ENCODE peak calls at places on chromosomes 6 and 20, in four cellular contexts. N is HepG2, Y is K562, J is GM12878. A is an unnamed sample.

GRCh38 chr6:113767985-113768384 is 89.2 kb upstream of the MARCKS start:
- DNase-seq in Y (no peak), N (no peak), J (no peak), A (no peak)

GRCh38 chr6:75526502-75527127 is 33.0 kb upstream of the FILIP1 start:
- DNase-seq in Y (peak; percentile 71), N (peak; percentile 56), J (peak; percentile 40), A (peak; percentile 47)

GRCh38 chr6:35024601-35025054 is 116.5 kb downstream of the TCP11 start:
- DNase-seq in J (no peak), N (peak; percentile 28), Y (peak; percentile 65), A (peak; percentile 66)

GRCh38 chr20:58021481-58021880 is 207.0 kb downstream of the ANKRD60 start:
- DNase-seq in N (no peak), Y (peak; percentile 68), J (no peak), A (peak; percentile 17)

GRCh38 chr6:140602431-140602836 is 1228.0 kb upstream of the CITED2 start:
- DNase-seq in Y (no peak), N (no peak), J (no peak), A (no peak)

GRCh38 chr6:133817460-133818047 is 71.4 kb upstream of the TCF21 start:
- DNase-seq in J (no peak), Y (peak; percentile 61), N (peak; percentile 34), A (peak; percentile 67)

GRCh38 chr6:168116975-168117899 is 38.2 kb upstream of the FRMD1 start:
- DNase-seq in J (no peak), Y (peak; percentile 42), N (peak; percentile 58), A (no peak)

GRCh38 chr20:13029687-13030510 is 21.1 kb downstream of the SPTLC3 start:
- DNase-seq in J (no peak), Y (no peak), N (peak; percentile 80), A (no peak)

GRCh38 chr6:50362706-50363105 is 313.0 kb upstream of the DEFB112 start:
- DNase-seq in Y (no peak), N (peak; percentile 12), J (no peak), A (no peak)

GRCh38 chr6:89818977-89819335 is 638 bp downstream of the MDN1 start:
- DNase-seq in Y (peak; percentile 57), J (no peak), N (peak; percentile 43), A (peak; percentile 12)

GRCh38 chr6:47308674-47309325 is 905 bp downstream of the TNFRSF21 start:
- DNase-seq in J (no peak), N (no peak), Y (peak; percentile 42), A (peak; percentile 43)

GRCh38 chr6:9745476-9745875 is 669.4 kb downstream of the TFAP2A start:
- DNase-seq in N (no peak), J (no peak), Y (no peak), A (no peak)

GRCh38 chr6:158625881-158626305 is 18.6 kb downstream of the DYNLT1 start:
- DNase-seq in N (no peak), Y (no peak), J (no peak), A (no peak)

GRCh38 chr6:168962886-168963285 is 290.8 kb downstream of the THBS2 start:
- DNase-seq in Y (peak; percentile 17), J (no peak), N (no peak), A (no peak)

GRCh38 chr6:92446052-92446451 is 973.3 kb downstream of the EPHA7 start:
- DNase-seq in N (peak; percentile 3), Y (no peak), J (no peak), A (no peak)

GRCh38 chr20:44642203-44643153 is 9.0 kb downstream of the ADA start:
- DNase-seq in N (peak; percentile 69), Y (peak; percentile 49), J (peak; percentile 77), A (peak; percentile 44)

GRCh38 chr6:36914227-36914794 is 28.6 kb downstream of the C6orf89 start:
- DNase-seq in N (peak; percentile 85), Y (no peak), J (no peak), A (no peak)

GRCh38 chr6:7974932-7975763 is 64.6 kb upstream of the TXNDC5 start:
- DNase-seq in N (peak; percentile 100), Y (peak; percentile 94), J (no peak), A (peak; percentile 27)

GRCh38 chr6:46882622-46883021 is 39.1 kb downstream of the ADGRF5 start:
- DNase-seq in Y (no peak), J (no peak), N (no peak), A (no peak)

GRCh38 chr6:139856562-139856961 is 482.1 kb upstream of the CITED2 start:
- DNase-seq in J (no peak), N (no peak), Y (no peak), A (no peak)

GRCh38 chr6:3585320-3585935 is 128.6 kb upstream of the SLC22A23 start:
- DNase-seq in Y (no peak), N (no peak), J (no peak), A (no peak)

GRCh38 chr6:157893238-157893637 is 70.2 kb downstream of the SNX9 start:
- DNase-seq in J (no peak), Y (no peak), N (no peak), A (no peak)

GRCh38 chr6:89530982-89531381 is 98.0 kb downstream of the ANKRD6 start:
- DNase-seq in N (no peak), Y (no peak), J (no peak), A (no peak)

GRCh38 chr6:18034798-18035202 is 47.4 kb upstream of the KIF13A start:
- DNase-seq in Y (peak; percentile 78), J (no peak), N (peak; percentile 85), A (no peak)

GRCh38 chr20:58618694-58619540 is 32.2 kb upstream of the STX16 start:
- DNase-seq in N (no peak), Y (no peak), J (no peak), A (no peak)

GRCh38 chr6:87654880-87655454 is 47.1 kb downstream of the AKIRIN2 start:
- DNase-seq in N (no peak), J (no peak), Y (no peak), A (no peak)

GRCh38 chr6:72040106-72040505 is 153.8 kb downstream of the RIMS1 start:
- DNase-seq in J (no peak), N (no peak), Y (no peak), A (no peak)

GRCh38 chr20:25272223-25273000 is 24.5 kb downstream of the PYGB start:
- DNase-seq in Y (no peak), N (no peak), J (no peak), A (no peak)

GRCh38 chr20:2451939-2452732 is 18.5 kb downstream of the SNRPB start:
- DNase-seq in N (peak; percentile 78), Y (peak; percentile 68), J (no peak), A (peak; percentile 76)

GRCh38 chr6:147578883-147579282 is 70.4 kb downstream of the SAMD5 start:
- DNase-seq in N (no peak), J (no peak), Y (no peak), A (no peak)

GRCh38 chr20:62320581-62321354 is 18.0 kb downstream of the ADRM1 start:
- DNase-seq in N (no peak), J (no peak), Y (peak; percentile 81), A (peak; percentile 56)

GRCh38 chr6:50361641-50362331 is 312.1 kb upstream of the DEFB112 start:
- DNase-seq in J (no peak), N (no peak), Y (no peak), A (no peak)

GRCh38 chr6:15715060-15715459 is 52.2 kb upstream of the DTNBP1 start:
- DNase-seq in Y (no peak), N (no peak), J (no peak), A (no peak)

GRCh38 chr20:14333734-14334133 is 3.7 kb downstream of the FLRT3 start:
- DNase-seq in J (no peak), Y (no peak), N (no peak), A (no peak)

GRCh38 chr6:112618796-112619195 is 271.7 kb downstream of the RFPL4B start:
- DNase-seq in N (no peak), Y (peak; percentile 18), J (no peak), A (peak; percentile 28)

GRCh38 chr20:63106108-63106764 is 99.5 kb upstream of the BHLHE23 start:
- DNase-seq in N (no peak), Y (no peak), J (no peak), A (no peak)

GRCh38 chr20:11304811-11305210 is 612.9 kb upstream of the BTBD3 start:
- DNase-seq in N (no peak), J (no peak), Y (no peak), A (no peak)

GRCh38 chr20:11301699-11302098 is 616.0 kb upstream of the BTBD3 start:
- DNase-seq in Y (no peak), N (no peak), J (no peak), A (no peak)

GRCh38 chr20:11305406-11305805 is 612.3 kb upstream of the BTBD3 start:
- DNase-seq in J (peak; percentile 31), Y (no peak), N (no peak), A (no peak)

GRCh38 chr20:11296951-11297350 is 620.7 kb upstream of the BTBD3 start:
- DNase-seq in J (no peak), Y (no peak), N (no peak), A (no peak)

DNA sequence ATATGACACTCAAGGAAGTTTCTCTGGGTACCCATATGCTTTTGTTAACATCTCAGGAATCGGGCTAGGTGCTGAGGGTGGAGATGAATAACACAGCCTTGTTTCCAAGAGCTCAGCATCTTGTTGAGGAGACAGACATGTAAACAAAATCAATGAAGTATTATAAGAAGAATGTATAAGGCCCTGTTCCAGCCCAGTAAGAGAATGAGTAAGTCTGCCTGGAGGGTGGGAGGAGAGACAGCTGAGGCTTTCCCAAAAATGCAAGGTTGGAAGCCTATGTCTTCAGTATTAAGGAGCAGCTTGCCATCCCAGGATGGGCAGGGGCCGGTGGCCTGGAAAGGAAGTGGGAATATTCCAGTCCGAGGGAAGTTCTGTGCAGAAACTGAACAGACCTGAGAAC is 615.3 kb upstream of the BTBD3 start:
- DNase-seq in N (no peak), J (no peak), Y (no peak), A (no peak)
- TF ChIP-seq FOXK2 in N (no peak), J (no peak), Y (no peak), A (no peak)

DNA sequence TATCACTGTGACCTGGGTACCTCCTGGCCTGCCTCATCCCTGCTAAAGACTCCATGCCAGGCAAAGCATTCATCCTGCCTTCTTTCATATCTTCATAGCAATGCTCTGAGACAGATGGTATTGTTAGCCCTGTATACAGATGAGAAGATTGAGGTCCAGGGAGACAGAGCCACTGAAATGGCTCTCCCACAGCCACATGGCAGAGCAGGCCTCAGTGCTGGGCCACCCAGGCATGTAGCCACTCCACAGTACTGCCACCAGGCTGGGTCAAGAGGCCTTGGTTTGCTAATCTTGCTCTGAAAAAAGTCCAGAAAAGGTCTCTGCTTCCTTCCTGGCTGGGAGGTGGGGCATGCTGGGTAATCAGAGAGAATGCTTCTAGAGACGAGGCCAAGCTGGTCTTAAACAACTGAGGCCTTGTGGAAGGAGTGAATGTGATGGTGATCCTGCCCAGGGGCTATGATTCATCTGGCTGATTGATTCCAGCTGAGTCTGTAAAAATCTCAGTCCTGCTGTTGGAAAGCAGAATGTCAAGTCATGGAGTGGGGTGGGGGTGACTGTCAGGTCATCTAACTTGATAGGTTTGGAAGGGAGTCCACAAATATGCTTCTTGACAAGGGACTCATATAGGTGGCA is 29.8 kb downstream of the HM13 start:
- DNase-seq in Y (no peak), N (no peak), J (no peak), A (no peak)
- TF ChIP-seq FOXK2 in Y (no peak), N (no peak), J (no peak), A (no peak)

GRCh38 chr20:47500554-47500953 is 1.1 kb upstream of the NCOA3 start:
- DNase-seq in J (no peak), Y (peak; percentile 34), N (no peak), A (no peak)
- TF ChIP-seq FOXK2 in J (no peak), Y (no peak), N (no peak), A (no peak)

GRCh38 chr6:73515204-73516101 is 5.4 kb downstream of the EEF1A1 start:
- DNase-seq in N (peak; percentile 73), J (no peak), Y (peak; percentile 79), A (no peak)
- TF ChIP-seq FOXK2 in N (no peak), J (no peak), Y (no peak), A (no peak)